ENCODE peak calls at places on chromosomes 4 and X, in eight cellular contexts. One of them, this sample, is unnamed.

GRCh38 chr4:88792821-88793220 is 95.2 kb upstream of the NAP1L5 start:
- DNase-seq in CD4-positive, alpha-beta T cell: no peak
- DNase-seq in effector CD8-positive, alpha-beta T cell: no peak
- DNase-seq in stimulated activated CD4-positive, alpha-beta T cell treated with anti-CD3 and anti-CD28 coated beads, TNF-alpha, amount 100 ng/mL, for 48 hours: no peak
- DNase-seq in sciatic nerve: no peak
- DNase-seq in foreskin fibroblast: peak
- DNase-seq in iris pigment epithelial cell: peak
- DNase-seq in caudate nucleus: no peak
- DNase-seq in this sample: peak

GRCh38 chr4:17111959-17112659 is 213.7 kb upstream of the LDB2 start:
- DNase-seq in caudate nucleus: peak
- DNase-seq in CD4-positive, alpha-beta T cell: no peak
- DNase-seq in effector CD8-positive, alpha-beta T cell: no peak
- DNase-seq in sciatic nerve: no peak
- DNase-seq in iris pigment epithelial cell: no peak
- DNase-seq in stimulated activated CD4-positive, alpha-beta T cell treated with anti-CD3 and anti-CD28 coated beads, TNF-alpha, amount 100 ng/mL, for 48 hours: no peak
- DNase-seq in foreskin fibroblast: no peak
- DNase-seq in this sample: no peak

GRCh38 chrX:97021680-97022079 is 138.0 kb downstream of the RPA4 start:
- DNase-seq in iris pigment epithelial cell: peak
- DNase-seq in caudate nucleus: no peak
- DNase-seq in CD4-positive, alpha-beta T cell: no peak
- DNase-seq in sciatic nerve: no peak
- DNase-seq in foreskin fibroblast: no peak
- DNase-seq in stimulated activated CD4-positive, alpha-beta T cell treated with anti-CD3 and anti-CD28 coated beads, TNF-alpha, amount 100 ng/mL, for 48 hours: no peak
- DNase-seq in effector CD8-positive, alpha-beta T cell: no peak
- DNase-seq in this sample: peak

GRCh38 chr4:15002659-15003440 is 569 bp downstream of the CPEB2 start:
- DNase-seq in caudate nucleus: peak
- DNase-seq in effector CD8-positive, alpha-beta T cell: peak
- DNase-seq in stimulated activated CD4-positive, alpha-beta T cell treated with anti-CD3 and anti-CD28 coated beads, TNF-alpha, amount 100 ng/mL, for 48 hours: peak
- DNase-seq in foreskin fibroblast: peak
- DNase-seq in CD4-positive, alpha-beta T cell: peak
- DNase-seq in iris pigment epithelial cell: peak
- DNase-seq in sciatic nerve: peak
- DNase-seq in this sample: peak

GRCh38 chr4:84698962-84699671 is 116.2 kb downstream of the CDS1 start:
- DNase-seq in CD4-positive, alpha-beta T cell: no peak
- DNase-seq in effector CD8-positive, alpha-beta T cell: no peak
- DNase-seq in caudate nucleus: no peak
- DNase-seq in iris pigment epithelial cell: no peak
- DNase-seq in stimulated activated CD4-positive, alpha-beta T cell treated with anti-CD3 and anti-CD28 coated beads, TNF-alpha, amount 100 ng/mL, for 48 hours: no peak
- DNase-seq in foreskin fibroblast: no peak
- DNase-seq in sciatic nerve: no peak
- DNase-seq in this sample: no peak

GRCh38 chr4:71691416-71692073 is 92.3 kb downstream of the GC start:
- DNase-seq in stimulated activated CD4-positive, alpha-beta T cell treated with anti-CD3 and anti-CD28 coated beads, TNF-alpha, amount 100 ng/mL, for 48 hours: no peak
- DNase-seq in CD4-positive, alpha-beta T cell: no peak
- DNase-seq in sciatic nerve: no peak
- DNase-seq in iris pigment epithelial cell: no peak
- DNase-seq in caudate nucleus: no peak
- DNase-seq in effector CD8-positive, alpha-beta T cell: no peak
- DNase-seq in foreskin fibroblast: no peak
- DNase-seq in this sample: no peak

GRCh38 chr4:27187786-27188185 is 327.1 kb downstream of the STIM2 start:
- DNase-seq in stimulated activated CD4-positive, alpha-beta T cell treated with anti-CD3 and anti-CD28 coated beads, TNF-alpha, amount 100 ng/mL, for 48 hours: no peak
- DNase-seq in iris pigment epithelial cell: no peak
- DNase-seq in CD4-positive, alpha-beta T cell: no peak
- DNase-seq in effector CD8-positive, alpha-beta T cell: no peak
- DNase-seq in foreskin fibroblast: no peak
- DNase-seq in caudate nucleus: no peak
- DNase-seq in sciatic nerve: no peak
- DNase-seq in this sample: no peak

GRCh38 chr4:152500798-152501434 is 35.0 kb downstream of the FBXW7 start:
- DNase-seq in iris pigment epithelial cell: peak
- DNase-seq in stimulated activated CD4-positive, alpha-beta T cell treated with anti-CD3 and anti-CD28 coated beads, TNF-alpha, amount 100 ng/mL, for 48 hours: peak
- DNase-seq in caudate nucleus: peak
- DNase-seq in effector CD8-positive, alpha-beta T cell: peak
- DNase-seq in CD4-positive, alpha-beta T cell: no peak
- DNase-seq in foreskin fibroblast: peak
- DNase-seq in sciatic nerve: no peak
- DNase-seq in this sample: peak

GRCh38 chr4:8311096-8312068 is 41.8 kb downstream of the HTRA3 start:
- DNase-seq in caudate nucleus: no peak
- DNase-seq in iris pigment epithelial cell: no peak
- DNase-seq in sciatic nerve: peak
- DNase-seq in stimulated activated CD4-positive, alpha-beta T cell treated with anti-CD3 and anti-CD28 coated beads, TNF-alpha, amount 100 ng/mL, for 48 hours: no peak
- DNase-seq in CD4-positive, alpha-beta T cell: no peak
- DNase-seq in foreskin fibroblast: no peak
- DNase-seq in effector CD8-positive, alpha-beta T cell: no peak
- DNase-seq in this sample: no peak

GRCh38 chr4:174170091-174170490 is 113.4 kb downstream of the FBXO8 start:
- DNase-seq in caudate nucleus: no peak
- DNase-seq in sciatic nerve: no peak
- DNase-seq in effector CD8-positive, alpha-beta T cell: no peak
- DNase-seq in iris pigment epithelial cell: no peak
- DNase-seq in CD4-positive, alpha-beta T cell: no peak
- DNase-seq in foreskin fibroblast: no peak
- DNase-seq in stimulated activated CD4-positive, alpha-beta T cell treated with anti-CD3 and anti-CD28 coated beads, TNF-alpha, amount 100 ng/mL, for 48 hours: no peak
- DNase-seq in this sample: no peak

GRCh38 chrX:1661048-1661921 is 46.4 kb downstream of the ASMT start:
- DNase-seq in stimulated activated CD4-positive, alpha-beta T cell treated with anti-CD3 and anti-CD28 coated beads, TNF-alpha, amount 100 ng/mL, for 48 hours: no peak
- DNase-seq in caudate nucleus: no peak
- DNase-seq in effector CD8-positive, alpha-beta T cell: peak
- DNase-seq in sciatic nerve: no peak
- DNase-seq in iris pigment epithelial cell: no peak
- DNase-seq in CD4-positive, alpha-beta T cell: peak
- DNase-seq in foreskin fibroblast: no peak
- DNase-seq in this sample: no peak

GRCh38 chrX:1453951-1454785 is 1.5 kb upstream of the ASMTL start:
- DNase-seq in foreskin fibroblast: peak
- DNase-seq in stimulated activated CD4-positive, alpha-beta T cell treated with anti-CD3 and anti-CD28 coated beads, TNF-alpha, amount 100 ng/mL, for 48 hours: peak
- DNase-seq in sciatic nerve: peak
- DNase-seq in effector CD8-positive, alpha-beta T cell: no peak
- DNase-seq in caudate nucleus: no peak
- DNase-seq in CD4-positive, alpha-beta T cell: peak
- DNase-seq in iris pigment epithelial cell: peak
- DNase-seq in this sample: peak

GRCh38 chr4:147578057-147578476 is 39.1 kb upstream of the TMEM184C start:
- DNase-seq in stimulated activated CD4-positive, alpha-beta T cell treated with anti-CD3 and anti-CD28 coated beads, TNF-alpha, amount 100 ng/mL, for 48 hours: no peak
- DNase-seq in sciatic nerve: no peak
- DNase-seq in foreskin fibroblast: peak
- DNase-seq in iris pigment epithelial cell: peak
- DNase-seq in effector CD8-positive, alpha-beta T cell: no peak
- DNase-seq in CD4-positive, alpha-beta T cell: no peak
- DNase-seq in caudate nucleus: no peak
- DNase-seq in this sample: peak

GRCh38 chr4:99324978-99325377 is 3.8 kb upstream of the ADH1B start:
- DNase-seq in caudate nucleus: no peak
- DNase-seq in foreskin fibroblast: peak
- DNase-seq in sciatic nerve: peak
- DNase-seq in iris pigment epithelial cell: peak
- DNase-seq in CD4-positive, alpha-beta T cell: no peak
- DNase-seq in effector CD8-positive, alpha-beta T cell: no peak
- DNase-seq in stimulated activated CD4-positive, alpha-beta T cell treated with anti-CD3 and anti-CD28 coated beads, TNF-alpha, amount 100 ng/mL, for 48 hours: no peak
- DNase-seq in this sample: peak

GRCh38 chrX:378443-378842 is 8.3 kb downstream of the PPP2R3B start:
- DNase-seq in sciatic nerve: no peak
- DNase-seq in stimulated activated CD4-positive, alpha-beta T cell treated with anti-CD3 and anti-CD28 coated beads, TNF-alpha, amount 100 ng/mL, for 48 hours: no peak
- DNase-seq in CD4-positive, alpha-beta T cell: no peak
- DNase-seq in iris pigment epithelial cell: no peak
- DNase-seq in foreskin fibroblast: no peak
- DNase-seq in caudate nucleus: no peak
- DNase-seq in effector CD8-positive, alpha-beta T cell: no peak
- DNase-seq in this sample: no peak

GRCh38 chr4:182680196-182680771 is 236.9 kb downstream of the DCTD start:
- DNase-seq in foreskin fibroblast: no peak
- DNase-seq in effector CD8-positive, alpha-beta T cell: no peak
- DNase-seq in CD4-positive, alpha-beta T cell: no peak
- DNase-seq in sciatic nerve: no peak
- DNase-seq in caudate nucleus: peak
- DNase-seq in iris pigment epithelial cell: no peak
- DNase-seq in stimulated activated CD4-positive, alpha-beta T cell treated with anti-CD3 and anti-CD28 coated beads, TNF-alpha, amount 100 ng/mL, for 48 hours: no peak
- DNase-seq in this sample: peak

GRCh38 chrX:38831949-38832348 is 30.7 kb downstream of the MID1IP1 start:
- DNase-seq in stimulated activated CD4-positive, alpha-beta T cell treated with anti-CD3 and anti-CD28 coated beads, TNF-alpha, amount 100 ng/mL, for 48 hours: no peak
- DNase-seq in caudate nucleus: no peak
- DNase-seq in effector CD8-positive, alpha-beta T cell: no peak
- DNase-seq in sciatic nerve: no peak
- DNase-seq in iris pigment epithelial cell: no peak
- DNase-seq in CD4-positive, alpha-beta T cell: no peak
- DNase-seq in foreskin fibroblast: no peak
- DNase-seq in this sample: no peak

GRCh38 chr4:86657910-86658309 is 63.8 kb downstream of the PTPN13 start:
- DNase-seq in iris pigment epithelial cell: no peak
- DNase-seq in CD4-positive, alpha-beta T cell: no peak
- DNase-seq in stimulated activated CD4-positive, alpha-beta T cell treated with anti-CD3 and anti-CD28 coated beads, TNF-alpha, amount 100 ng/mL, for 48 hours: no peak
- DNase-seq in foreskin fibroblast: no peak
- DNase-seq in sciatic nerve: no peak
- DNase-seq in effector CD8-positive, alpha-beta T cell: no peak
- DNase-seq in caudate nucleus: no peak
- DNase-seq in this sample: no peak

GRCh38 chr4:149531861-149532260 is 283.8 kb downstream of the IQCM start:
- DNase-seq in CD4-positive, alpha-beta T cell: no peak
- DNase-seq in foreskin fibroblast: no peak
- DNase-seq in sciatic nerve: no peak
- DNase-seq in caudate nucleus: no peak
- DNase-seq in stimulated activated CD4-positive, alpha-beta T cell treated with anti-CD3 and anti-CD28 coated beads, TNF-alpha, amount 100 ng/mL, for 48 hours: no peak
- DNase-seq in effector CD8-positive, alpha-beta T cell: no peak
- DNase-seq in iris pigment epithelial cell: peak
- DNase-seq in this sample: peak

GRCh38 chr4:104475652-104476051 is 19.0 kb downstream of the CXXC4 start:
- DNase-seq in caudate nucleus: no peak
- DNase-seq in effector CD8-positive, alpha-beta T cell: no peak
- DNase-seq in sciatic nerve: no peak
- DNase-seq in iris pigment epithelial cell: no peak
- DNase-seq in CD4-positive, alpha-beta T cell: no peak
- DNase-seq in foreskin fibroblast: no peak
- DNase-seq in stimulated activated CD4-positive, alpha-beta T cell treated with anti-CD3 and anti-CD28 coated beads, TNF-alpha, amount 100 ng/mL, for 48 hours: no peak
- DNase-seq in this sample: no peak

GRCh38 chr4:48109413-48110263 is 24.4 kb downstream of the TXK start:
- DNase-seq in sciatic nerve: no peak
- DNase-seq in effector CD8-positive, alpha-beta T cell: no peak
- DNase-seq in iris pigment epithelial cell: peak
- DNase-seq in caudate nucleus: no peak
- DNase-seq in foreskin fibroblast: peak
- DNase-seq in stimulated activated CD4-positive, alpha-beta T cell treated with anti-CD3 and anti-CD28 coated beads, TNF-alpha, amount 100 ng/mL, for 48 hours: no peak
- DNase-seq in CD4-positive, alpha-beta T cell: no peak
- DNase-seq in this sample: peak

GRCh38 chr4:148782284-148782683 is 340.1 kb upstream of the NR3C2 start:
- DNase-seq in caudate nucleus: no peak
- DNase-seq in CD4-positive, alpha-beta T cell: no peak
- DNase-seq in foreskin fibroblast: no peak
- DNase-seq in sciatic nerve: no peak
- DNase-seq in stimulated activated CD4-positive, alpha-beta T cell treated with anti-CD3 and anti-CD28 coated beads, TNF-alpha, amount 100 ng/mL, for 48 hours: no peak
- DNase-seq in effector CD8-positive, alpha-beta T cell: no peak
- DNase-seq in iris pigment epithelial cell: no peak
- DNase-seq in this sample: no peak

GRCh38 chr4:53593765-53594164 is 2.5 kb upstream of the LNX1 start:
- DNase-seq in stimulated activated CD4-positive, alpha-beta T cell treated with anti-CD3 and anti-CD28 coated beads, TNF-alpha, amount 100 ng/mL, for 48 hours: no peak
- DNase-seq in sciatic nerve: no peak
- DNase-seq in iris pigment epithelial cell: no peak
- DNase-seq in foreskin fibroblast: no peak
- DNase-seq in caudate nucleus: no peak
- DNase-seq in effector CD8-positive, alpha-beta T cell: no peak
- DNase-seq in CD4-positive, alpha-beta T cell: no peak
- DNase-seq in this sample: no peak

GRCh38 chr4:147088141-147088540 is 142.5 kb upstream of the TTC29 start:
- DNase-seq in effector CD8-positive, alpha-beta T cell: no peak
- DNase-seq in iris pigment epithelial cell: peak
- DNase-seq in sciatic nerve: no peak
- DNase-seq in foreskin fibroblast: peak
- DNase-seq in stimulated activated CD4-positive, alpha-beta T cell treated with anti-CD3 and anti-CD28 coated beads, TNF-alpha, amount 100 ng/mL, for 48 hours: no peak
- DNase-seq in caudate nucleus: no peak
- DNase-seq in CD4-positive, alpha-beta T cell: no peak
- DNase-seq in this sample: no peak

GRCh38 chrX:23035493-23035892 is 35.7 kb downstream of the DDX53 start:
- DNase-seq in CD4-positive, alpha-beta T cell: no peak
- DNase-seq in stimulated activated CD4-positive, alpha-beta T cell treated with anti-CD3 and anti-CD28 coated beads, TNF-alpha, amount 100 ng/mL, for 48 hours: no peak
- DNase-seq in effector CD8-positive, alpha-beta T cell: no peak
- DNase-seq in iris pigment epithelial cell: no peak
- DNase-seq in foreskin fibroblast: no peak
- DNase-seq in caudate nucleus: no peak
- DNase-seq in sciatic nerve: no peak
- DNase-seq in this sample: no peak

GRCh38 chr4:67320645-67321044 is 224.7 kb downstream of the CENPC start:
- DNase-seq in iris pigment epithelial cell: no peak
- DNase-seq in sciatic nerve: no peak
- DNase-seq in stimulated activated CD4-positive, alpha-beta T cell treated with anti-CD3 and anti-CD28 coated beads, TNF-alpha, amount 100 ng/mL, for 48 hours: no peak
- DNase-seq in caudate nucleus: no peak
- DNase-seq in foreskin fibroblast: no peak
- DNase-seq in effector CD8-positive, alpha-beta T cell: no peak
- DNase-seq in CD4-positive, alpha-beta T cell: no peak
- DNase-seq in this sample: no peak

GRCh38 chr4:114005569-114006442 is 26.4 kb upstream of the ARSJ start:
- DNase-seq in iris pigment epithelial cell: peak
- DNase-seq in CD4-positive, alpha-beta T cell: no peak
- DNase-seq in caudate nucleus: no peak
- DNase-seq in stimulated activated CD4-positive, alpha-beta T cell treated with anti-CD3 and anti-CD28 coated beads, TNF-alpha, amount 100 ng/mL, for 48 hours: no peak
- DNase-seq in effector CD8-positive, alpha-beta T cell: no peak
- DNase-seq in foreskin fibroblast: peak
- DNase-seq in sciatic nerve: no peak
- DNase-seq in this sample: peak

GRCh38 chrX:108601276-108601675 is 135.1 kb downstream of the IRS4 start:
- DNase-seq in sciatic nerve: no peak
- DNase-seq in foreskin fibroblast: no peak
- DNase-seq in effector CD8-positive, alpha-beta T cell: no peak
- DNase-seq in iris pigment epithelial cell: no peak
- DNase-seq in caudate nucleus: no peak
- DNase-seq in stimulated activated CD4-positive, alpha-beta T cell treated with anti-CD3 and anti-CD28 coated beads, TNF-alpha, amount 100 ng/mL, for 48 hours: no peak
- DNase-seq in CD4-positive, alpha-beta T cell: no peak
- DNase-seq in this sample: no peak

GRCh38 chr4:38768968-38769394 is 13.8 kb downstream of the TLR10 start:
- DNase-seq in sciatic nerve: no peak
- DNase-seq in foreskin fibroblast: no peak
- DNase-seq in iris pigment epithelial cell: peak
- DNase-seq in caudate nucleus: no peak
- DNase-seq in effector CD8-positive, alpha-beta T cell: no peak
- DNase-seq in CD4-positive, alpha-beta T cell: no peak
- DNase-seq in stimulated activated CD4-positive, alpha-beta T cell treated with anti-CD3 and anti-CD28 coated beads, TNF-alpha, amount 100 ng/mL, for 48 hours: no peak
- DNase-seq in this sample: peak

GRCh38 chr4:3305610-3306371 is 13.0 kb downstream of the RGS12 start:
- DNase-seq in CD4-positive, alpha-beta T cell: no peak
- DNase-seq in foreskin fibroblast: no peak
- DNase-seq in effector CD8-positive, alpha-beta T cell: no peak
- DNase-seq in caudate nucleus: no peak
- DNase-seq in stimulated activated CD4-positive, alpha-beta T cell treated with anti-CD3 and anti-CD28 coated beads, TNF-alpha, amount 100 ng/mL, for 48 hours: no peak
- DNase-seq in iris pigment epithelial cell: peak
- DNase-seq in sciatic nerve: peak
- DNase-seq in this sample: no peak

GRCh38 chrX:11187001-11187400 is 75.9 kb downstream of the HCCS start:
- DNase-seq in stimulated activated CD4-positive, alpha-beta T cell treated with anti-CD3 and anti-CD28 coated beads, TNF-alpha, amount 100 ng/mL, for 48 hours: no peak
- DNase-seq in CD4-positive, alpha-beta T cell: no peak
- DNase-seq in iris pigment epithelial cell: no peak
- DNase-seq in effector CD8-positive, alpha-beta T cell: no peak
- DNase-seq in foreskin fibroblast: no peak
- DNase-seq in caudate nucleus: no peak
- DNase-seq in sciatic nerve: no peak
- DNase-seq in this sample: no peak

GRCh38 chr4:183554878-183555585 is 50.2 kb downstream of the ING2 start:
- DNase-seq in caudate nucleus: no peak
- DNase-seq in effector CD8-positive, alpha-beta T cell: no peak
- DNase-seq in stimulated activated CD4-positive, alpha-beta T cell treated with anti-CD3 and anti-CD28 coated beads, TNF-alpha, amount 100 ng/mL, for 48 hours: no peak
- DNase-seq in foreskin fibroblast: no peak
- DNase-seq in sciatic nerve: no peak
- DNase-seq in CD4-positive, alpha-beta T cell: no peak
- DNase-seq in iris pigment epithelial cell: no peak
- DNase-seq in this sample: no peak

GRCh38 chr4:64271601-64272081 is 137.6 kb downstream of the TECRL start:
- DNase-seq in stimulated activated CD4-positive, alpha-beta T cell treated with anti-CD3 and anti-CD28 coated beads, TNF-alpha, amount 100 ng/mL, for 48 hours: no peak
- DNase-seq in sciatic nerve: no peak
- DNase-seq in iris pigment epithelial cell: no peak
- DNase-seq in CD4-positive, alpha-beta T cell: no peak
- DNase-seq in foreskin fibroblast: no peak
- DNase-seq in effector CD8-positive, alpha-beta T cell: no peak
- DNase-seq in caudate nucleus: no peak
- DNase-seq in this sample: no peak

GRCh38 chr4:131764730-131765129 is 1384.4 kb upstream of the PCDH10 start:
- DNase-seq in CD4-positive, alpha-beta T cell: no peak
- DNase-seq in sciatic nerve: no peak
- DNase-seq in effector CD8-positive, alpha-beta T cell: no peak
- DNase-seq in foreskin fibroblast: no peak
- DNase-seq in caudate nucleus: no peak
- DNase-seq in iris pigment epithelial cell: no peak
- DNase-seq in stimulated activated CD4-positive, alpha-beta T cell treated with anti-CD3 and anti-CD28 coated beads, TNF-alpha, amount 100 ng/mL, for 48 hours: no peak
- DNase-seq in this sample: no peak